ENCODE peak calls at places on chromosomes 11 and 22, in four cellular contexts. U is naive thymus-derived CD4-positive, alpha-beta T cell; B is RCC 7860; G is brain microvascular endothelial cell. S is an unnamed sample.

GRCh38 chr22:30609260-30610185 is 2.5 kb downstream of the TCN2 start:
- DNase-seq in U (no peak), B (peak), G (peak), S (no peak)

GRCh38 chr11:70034740-70035365 is 43.3 kb upstream of the ANO1 start:
- DNase-seq in B (no peak), G (no peak), U (no peak), S (no peak)

GRCh38 chr11:111912535-111912934 is at the start of gene HSPB2:
- DNase-seq in U (no peak), G (no peak), B (no peak), S (no peak)

GRCh38 chr11:93922830-93923229 is 72.4 kb upstream of the VSTM5 start:
- DNase-seq in G (no peak), B (no peak), U (no peak), S (no peak)

GRCh38 chr11:133906241-133906640 is 50.5 kb downstream of the IGSF9B start:
- DNase-seq in B (no peak), G (no peak), U (no peak), S (no peak)

GRCh38 chr11:80860632-80861031 is 1419.8 kb upstream of the TENM4 start:
- DNase-seq in B (no peak), G (peak), U (no peak), S (no peak)

GRCh38 chr22:17726561-17727243 is 47.6 kb downstream of the BID start:
- DNase-seq in G (peak), U (no peak), B (peak), S (no peak)

GRCh38 chr11:47533690-47534135 is 19.2 kb downstream of the CELF1 start:
- DNase-seq in B (no peak), U (no peak), G (no peak), S (no peak)

GRCh38 chr11:114080219-114080618 is 20.7 kb downstream of the ZBTB16 start:
- DNase-seq in U (no peak), G (no peak), B (no peak), S (no peak)

GRCh38 chr11:117071344-117071787 is 26.9 kb downstream of the SIK3 start:
- DNase-seq in G (peak), B (peak), U (no peak), S (no peak)

GRCh38 chr22:42693763-42694683 is 26.6 kb downstream of the A4GALT start:
- DNase-seq in G (no peak), U (no peak), B (no peak), S (no peak)

GRCh38 chr11:10622108-10622507 is 53.6 kb upstream of the LYVE1 start:
- DNase-seq in G (no peak), B (no peak), U (no peak), S (no peak)

GRCh38 chr11:133525976-133526375 is 6.3 kb downstream of the OPCML start:
- DNase-seq in B (no peak), G (no peak), U (no peak), S (no peak)

GRCh38 chr22:25741692-25742626 is at the start of gene MYO18B:
- DNase-seq in B (no peak), G (no peak), U (no peak), S (no peak)

GRCh38 chr11:116171271-116172140 is 601.3 kb downstream of the BUD13 start:
- DNase-seq in U (no peak), B (no peak), G (no peak), S (no peak)

GRCh38 chr22:25331050-25331449 is 111.6 kb downstream of the CRYBB2 start:
- DNase-seq in B (no peak), U (no peak), G (no peak), S (no peak)

GRCh38 chr11:128874406-128874805 is 7.3 kb upstream of the KCNJ1 start:
- DNase-seq in B (no peak), U (no peak), G (no peak), S (no peak)

GRCh38 chr11:73387594-73388021 is 11.4 kb downstream of the RELT start:
- DNase-seq in U (no peak), G (no peak), B (no peak), S (no peak)

GRCh38 chr22:21032037-21032842 is at the start of gene SLC7A4:
- DNase-seq in B (no peak), G (no peak), U (no peak), S (no peak)

GRCh38 chr11:12064136-12064953 is 46.0 kb upstream of the MICAL2 start:
- DNase-seq in B (no peak), U (no peak), G (no peak), S (no peak)

GRCh38 chr11:45754261-45754709 is 50.7 kb upstream of the SLC35C1 start:
- DNase-seq in U (no peak), B (no peak), G (peak), S (no peak)

GRCh38 chr11:65136515-65137096 is 2.3 kb upstream of the SYVN1 start:
- DNase-seq in U (no peak), B (no peak), G (no peak), S (no peak)

GRCh38 chr11:118938491-118939411 is 13.0 kb upstream of the BCL9L start:
- DNase-seq in U (no peak), G (peak), B (peak), S (no peak)

GRCh38 chr22:20423636-20424511 is 13.8 kb downstream of the SCARF2 start:
- DNase-seq in U (no peak), B (no peak), G (no peak), S (no peak)

GRCh38 chr22:41885116-41885515 is 29.8 kb downstream of the SHISA8 start:
- DNase-seq in U (no peak), G (no peak), B (no peak), S (no peak)

GRCh38 chr11:78031629-78032028 is 8.6 kb upstream of the KCTD14 start:
- DNase-seq in U (no peak), G (no peak), B (no peak), S (no peak)

GRCh38 chr11:70448983-70449567 is 50.7 kb downstream of the CTTN start:
- DNase-seq in B (no peak), G (no peak), U (no peak), S (no peak)

GRCh38 chr11:124875943-124876817 is 10.9 kb downstream of the ROBO3 start:
- DNase-seq in B (peak), G (peak), U (peak), S (peak)

GRCh38 chr11:128831781-128832497 is 35.2 kb downstream of the KCNJ1 start:
- DNase-seq in G (no peak), B (no peak), U (no peak), S (no peak)